ENCODE peak calls at places on chromosome 22, in four cellular contexts. Z is DND-41, Y is PC-9, I is mammary epithelial cell. T is an unnamed sample.

GRCh38 chr22:48757581-48757980 is 1070.1 kb downstream of the BRD1 start:
- DNase-seq in Z (no peak), Y (no peak), I (no peak), T (no peak)

GRCh38 chr22:23061471-23062280 is 8.6 kb upstream of the GNAZ start:
- DNase-seq in Z (peak; percentile 2), Y (no peak), I (no peak), T (no peak)

GRCh38 chr22:22033803-22034468 is 51.3 kb upstream of the TOP3B start:
- DNase-seq in Z (no peak), Y (no peak), I (no peak), T (no peak)

GRCh38 chr22:35023692-35024363 is 42.1 kb upstream of the ISX start:
- DNase-seq in Z (peak; percentile 5), Y (peak; percentile 44), I (peak; percentile 32), T (peak; percentile 65)

GRCh38 chr22:32957093-32957835 is 100.9 kb downstream of the SYN3 start:
- DNase-seq in Z (no peak), Y (no peak), I (no peak), T (no peak)

GRCh38 chr22:49685116-49685515 is 142.6 kb downstream of the BRD1 start:
- DNase-seq in Z (no peak), Y (no peak), I (no peak), T (no peak)

GRCh38 chr22:28600546-28601143 is 79.0 kb downstream of the TTC28 start:
- DNase-seq in Z (peak; percentile 21), Y (peak; percentile 40), I (peak; percentile 24), T (peak; percentile 70)

GRCh38 chr22:48719978-48720661 is 1107.6 kb downstream of the BRD1 start:
- DNase-seq in Z (peak; percentile 9), Y (no peak), I (no peak), T (no peak)

GRCh38 chr22:23691748-23692423 is 1.1 kb downstream of the RGL4 start:
- DNase-seq in Z (no peak), Y (no peak), I (no peak), T (no peak)

GRCh38 chr22:29048822-29049654 is 12.6 kb downstream of the C22orf31 start:
- DNase-seq in Z (no peak), Y (no peak), I (no peak), T (no peak)

GRCh38 chr22:45212992-45213751 is 27.5 kb downstream of the KIAA0930 start:
- DNase-seq in Z (no peak), Y (no peak), I (peak; percentile 26), T (no peak)

GRCh38 chr22:27614291-27615007 is 187.1 kb downstream of the MN1 start:
- DNase-seq in Z (no peak), Y (no peak), I (no peak), T (no peak)

GRCh38 chr22:17753401-17753989 is 20.8 kb downstream of the BID start:
- DNase-seq in Z (no peak), Y (peak; percentile 56), I (peak; percentile 23), T (no peak)

GRCh38 chr22:45335021-45335818 is 25.5 kb downstream of the FAM118A start:
- DNase-seq in Z (no peak), Y (no peak), I (peak; percentile 43), T (no peak)

DNA sequence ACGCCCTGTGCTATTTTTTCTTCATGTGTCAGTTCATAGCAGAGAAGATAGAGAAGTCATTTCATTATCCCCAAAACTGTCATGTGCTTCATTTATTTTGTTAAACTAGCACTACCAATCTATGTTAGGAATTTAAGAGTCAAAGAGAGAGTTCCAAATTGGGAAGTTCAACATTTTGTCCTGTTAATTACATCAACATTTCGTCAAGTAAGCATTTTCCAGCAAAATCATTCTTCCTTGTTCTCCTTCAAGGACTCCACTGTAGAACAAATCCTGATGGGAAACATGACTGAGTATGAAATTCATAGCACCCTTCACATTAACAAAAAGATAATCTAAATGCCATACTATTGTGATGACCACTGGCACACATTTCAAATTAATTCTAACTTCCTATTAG is 59.1 kb downstream of the PACSIN2 start:
- DNase-seq in Z (no peak), Y (no peak), I (no peak), T (no peak)
- H3K27ac ChIP-seq in Z (no peak overlapping the region), Y (no peak overlapping the region), I (no peak overlapping the region), T (no peak overlapping the region)

GRCh38 chr22:20524004-20524481 is 16.6 kb downstream of the MED15 start:
- DNase-seq in Z (peak; percentile 11), Y (no peak), I (peak; percentile 65), T (no peak)
- H2AFZ ChIP-seq in Z (no peak overlapping the region), Y (no peak overlapping the region), I (no peak overlapping the region), T (no peak overlapping the region)

GRCh38 chr22:37109242-37109917 is at the start of gene TMPRSS6:
- DNase-seq in Z (no peak), Y (peak; percentile 48), I (no peak), T (no peak)
- H3K79me2 ChIP-seq in Z (no peaks in the 10 kb centered on the region), Y (no peaks in the 10 kb centered on the region), I (no peaks in the 10 kb centered on the region), T (no peaks in the 10 kb centered on the region)

DNA sequence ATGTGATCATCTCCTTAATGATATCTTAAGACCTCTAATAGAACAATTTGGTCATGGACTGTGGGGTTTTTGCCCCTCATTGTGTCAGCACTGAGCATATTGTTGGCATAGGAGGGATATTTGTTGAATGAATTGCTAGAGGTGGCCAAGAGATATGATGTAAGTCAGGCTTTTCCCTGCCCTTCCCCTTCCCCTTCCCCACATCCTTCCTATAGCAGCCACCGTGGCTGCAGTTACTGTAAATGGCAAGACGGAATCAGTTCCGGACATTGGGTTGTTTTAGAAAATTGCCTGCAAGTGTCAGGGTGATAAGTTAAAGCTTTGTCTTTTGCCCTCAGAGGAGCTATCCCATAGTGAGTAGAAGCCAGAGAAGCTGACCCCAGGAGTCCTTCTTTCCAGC is 23.0 kb downstream of the LIMK2 start:
- DNase-seq in Z (no peak), Y (no peak), I (no peak), T (no peak)
- H3K27ac ChIP-seq in Z (no peak overlapping the region), Y (no peak overlapping the region), I (no peak overlapping the region), T (no peak overlapping the region)

DNA sequence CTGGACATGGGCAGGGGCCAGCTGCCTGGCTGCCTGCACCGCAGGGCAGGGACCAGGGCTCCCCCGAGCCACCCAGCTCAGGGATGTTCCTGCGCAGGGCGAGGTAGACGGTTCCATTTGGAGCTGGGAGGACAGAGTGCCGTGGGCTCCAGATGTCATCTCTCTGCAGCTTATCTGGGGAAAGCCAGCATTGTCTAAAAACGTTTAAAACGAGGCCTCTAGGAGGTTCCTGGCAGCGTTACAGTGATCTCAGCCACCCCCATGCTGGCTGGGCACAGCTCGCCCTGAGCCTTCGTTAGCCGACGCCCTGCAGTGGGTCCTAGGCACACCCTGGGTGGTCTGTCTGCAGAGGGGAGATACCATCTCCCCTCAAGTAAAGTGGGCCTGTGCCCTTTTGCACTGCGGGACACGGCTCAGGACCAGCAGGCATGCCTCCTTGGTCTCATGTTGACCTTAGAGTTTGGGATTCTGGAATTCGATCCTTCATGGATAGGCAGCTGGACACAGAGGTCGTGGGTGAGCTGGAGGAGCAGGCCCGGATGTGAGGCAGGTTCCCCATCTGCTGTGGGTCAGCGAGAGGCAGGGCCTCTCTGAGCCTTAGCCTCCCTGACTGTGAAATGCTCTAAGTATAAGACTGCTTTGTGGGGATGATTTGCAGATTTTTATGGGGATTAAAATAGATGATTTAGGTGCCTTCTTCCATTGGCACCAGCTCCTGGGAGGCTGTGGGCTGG is 14.1 kb downstream of the SYNGR1 start:
- DNase-seq in Z (no peak), Y (no peak), I (no peak), T (no peak)
- H2AFZ ChIP-seq in Z (no peak overlapping the region), Y (no peak overlapping the region), I (no peak overlapping the region), T (no peak overlapping the region)